ENCODE peak calls at places on chromosomes 13 and 19, in seven cellular contexts. L is fibroblast of the aortic adventitia, F is MM.1S, M is left ventricle myocardium inferior, Y is epithelial cell of esophagus, D is nephron progenitor cell, G is bronchial epithelial cell. H is an unnamed sample.

GRCh38 chr19:16782719-16783118 is 46.5 kb upstream of the SIN3B start:
- DNase-seq in L (no peak), F (no peak), M (no peak), Y (no peak), D (no peak), G (no peak), H (no peak)

GRCh38 chr13:31042501-31043165 is 110.2 kb downstream of the TEX26 start:
- DNase-seq in L (no peak), F (no peak), M (no peak), Y (no peak), D (no peak), G (no peak), H (peak)

GRCh38 chr13:112700291-112701060 is 10.6 kb downstream of the ATP11A start:
- DNase-seq in L (no peak), F (no peak), M (no peak), Y (no peak), D (no peak), G (no peak), H (no peak)

GRCh38 chr19:50046649-50047503 is 21.1 kb downstream of the ZNF473 start:
- DNase-seq in L (peak), F (no peak), M (peak), Y (no peak), D (peak), G (no peak), H (peak)

GRCh38 chr13:99991013-99991805 is 9.6 kb downstream of the ZIC2 start:
- DNase-seq in L (no peak), F (no peak), M (no peak), Y (no peak), D (peak), G (no peak), H (peak)

GRCh38 chr13:51557875-51558604 is 26.2 kb upstream of the WDFY2 start:
- DNase-seq in L (peak), F (no peak), M (no peak), Y (peak), D (no peak), G (peak), H (no peak)

GRCh38 chr19:7450243-7451223 is 38.3 kb downstream of the PEX11G start:
- DNase-seq in L (peak), F (peak), M (no peak), Y (peak), D (no peak), G (peak), H (no peak)

GRCh38 chr13:30159446-30159839 is 147.9 kb downstream of the KATNAL1 start:
- DNase-seq in L (peak), F (no peak), M (no peak), Y (peak), D (no peak), G (peak), H (no peak)

GRCh38 chr13:25249001-25249543 is 38.2 kb downstream of the MTMR6 start:
- DNase-seq in L (peak), F (no peak), M (no peak), Y (peak), D (no peak), G (peak), H (no peak)

GRCh38 chr19:15159251-15159650 is 41.5 kb downstream of the NOTCH3 start:
- DNase-seq in L (no peak), F (peak), M (no peak), Y (no peak), D (no peak), G (no peak), H (no peak)

DNA sequence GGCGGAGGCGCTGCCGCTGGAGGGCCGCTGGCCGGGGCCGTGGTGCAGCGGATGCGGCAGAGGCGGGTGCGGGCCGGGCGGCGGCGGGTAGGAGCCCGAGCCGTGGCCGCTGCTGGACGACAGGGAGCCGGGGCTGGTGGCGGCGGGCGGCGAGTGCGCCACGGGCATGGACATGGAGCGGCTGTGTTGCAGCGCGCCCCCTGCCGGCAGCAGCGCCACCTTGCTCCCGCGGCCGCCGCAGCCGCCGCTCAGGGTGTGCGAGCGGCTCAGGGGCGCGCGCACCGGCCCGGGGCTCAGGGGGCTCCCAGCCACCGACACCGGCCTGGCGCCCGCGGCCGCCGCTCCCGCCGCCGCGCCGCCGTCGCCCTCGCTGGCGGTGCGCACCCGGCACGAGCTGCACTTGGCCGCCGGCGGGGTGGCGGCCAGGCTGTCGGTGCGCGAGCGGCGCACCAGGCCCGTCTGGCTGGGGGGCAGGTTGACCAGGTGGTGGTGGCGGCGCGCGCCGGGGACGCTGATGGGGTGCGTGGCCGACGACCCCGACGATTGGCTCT is 1.7 kb downstream of the IRS2 start:
- DNase-seq in L (peak), F (no peak), M (peak), Y (peak), D (peak), G (no peak), H (peak)
- TF ChIP-seq CTCF in L (peak), F (no peak), M (peak), Y (peak), D (no peak), G (peak), H (peak)

GRCh38 chr19:6213696-6214585 is 65.8 kb downstream of the MLLT1 start:
- DNase-seq in L (no peak), F (no peak), M (no peak), Y (no peak), D (no peak), G (no peak), H (no peak)
- TF ChIP-seq CTCF in L (no peak), F (no peak), M (no peak), Y (no peak), D (no peak), G (no peak), H (no peak)

GRCh38 chr13:33080962-33081655 is 64.9 kb downstream of the KL start:
- DNase-seq in L (peak), F (no peak), M (no peak), Y (peak), D (no peak), G (peak), H (no peak)

GRCh38 chr13:33079960-33080359 is 63.7 kb downstream of the KL start:
- DNase-seq in L (no peak), F (no peak), M (no peak), Y (no peak), D (no peak), G (no peak), H (no peak)

GRCh38 chr13:33076451-33076992 is 60.3 kb downstream of the KL start:
- DNase-seq in L (no peak), F (no peak), M (no peak), Y (no peak), D (no peak), G (no peak), H (no peak)

GRCh38 chr13:33075996-33076395 is 59.8 kb downstream of the KL start:
- DNase-seq in L (no peak), F (no peak), M (no peak), Y (no peak), D (no peak), G (no peak), H (no peak)

DNA sequence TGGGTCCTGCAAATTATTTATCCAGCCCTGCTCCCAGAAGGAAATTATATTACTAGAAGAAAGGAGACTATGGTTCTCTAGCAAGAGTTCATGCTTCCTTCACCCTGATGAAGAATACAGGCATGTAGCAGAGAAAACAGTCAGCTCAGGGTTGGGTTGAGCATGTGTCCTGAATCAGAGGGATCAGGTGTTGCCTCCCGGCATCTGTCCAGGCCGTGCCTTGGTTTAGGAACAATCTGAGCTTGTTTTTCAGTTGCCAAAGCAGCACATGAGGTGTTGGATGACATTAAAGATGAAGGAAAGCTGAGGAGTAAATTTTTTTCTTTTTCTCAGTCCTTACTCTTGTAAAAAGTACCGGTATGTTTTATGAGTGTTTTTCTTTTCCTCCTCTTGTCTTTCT is 62.0 kb downstream of the KL start:
- DNase-seq in L (no peak), F (no peak), M (no peak), Y (no peak), D (no peak), G (no peak), H (no peak)
- TF ChIP-seq CTCF in L (no peak), F (no peak), M (no peak), Y (no peak), D (no peak), G (no peak), H (no peak)

GRCh38 chr19:2808129-2808941 is 11.3 kb upstream of the ZNF554 start:
- DNase-seq in L (no peak), F (no peak), M (no peak), Y (no peak), D (no peak), G (no peak), H (no peak)

GRCh38 chr19:2806736-2807378 is 12.8 kb upstream of the ZNF554 start:
- DNase-seq in L (no peak), F (no peak), M (no peak), Y (no peak), D (no peak), G (no peak), H (no peak)

GRCh38 chr19:2805991-2806649 is 13.5 kb upstream of the ZNF554 start:
- DNase-seq in L (no peak), F (no peak), M (no peak), Y (no peak), D (no peak), G (no peak), H (no peak)

GRCh38 chr19:2809387-2810140 is 10.1 kb upstream of the ZNF554 start:
- DNase-seq in L (no peak), F (no peak), M (no peak), Y (no peak), D (no peak), G (no peak), H (no peak)

DNA sequence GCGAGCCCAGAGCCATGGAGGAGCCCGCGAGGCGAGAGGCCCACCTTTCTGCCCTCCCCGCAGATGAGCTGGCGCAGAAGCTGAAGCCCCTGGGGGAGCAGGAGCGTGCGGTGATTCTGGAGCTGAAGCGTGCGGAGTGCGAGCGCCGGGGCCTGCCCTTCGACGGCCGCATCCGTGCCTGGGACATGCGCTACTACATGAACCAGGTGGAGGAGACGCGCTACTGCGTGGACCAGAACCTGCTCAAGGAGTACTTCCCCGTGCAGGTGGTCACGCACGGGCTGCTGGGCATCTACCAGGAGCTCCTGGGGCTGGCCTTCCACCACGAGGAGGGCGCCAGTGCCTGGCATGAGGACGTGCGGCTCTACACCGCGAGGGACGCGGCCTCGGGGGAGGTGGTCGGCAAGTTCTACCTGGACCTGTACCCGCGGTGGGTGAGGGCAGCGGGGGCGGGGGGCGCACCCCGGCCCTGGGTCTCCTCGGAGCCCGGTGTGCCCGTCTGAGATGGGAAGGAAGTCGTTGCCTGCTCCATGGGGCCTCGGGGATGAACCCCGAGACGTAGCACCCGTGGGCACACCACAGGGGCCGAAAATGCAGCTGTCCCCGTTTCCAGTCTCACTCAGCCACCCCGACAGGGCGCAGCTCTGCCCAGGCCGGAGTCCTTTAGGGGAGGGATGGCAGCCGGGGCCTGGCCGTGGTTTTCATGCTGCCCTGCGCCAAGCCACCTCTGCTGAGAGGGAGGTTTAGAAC is 12.1 kb upstream of the ZNF554 start:
- DNase-seq in L (no peak), F (no peak), M (no peak), Y (no peak), D (no peak), G (no peak), H (no peak)
- TF ChIP-seq CTCF in L (no peak), F (no peak), M (no peak), Y (no peak), D (no peak), G (no peak), H (no peak)

DNA sequence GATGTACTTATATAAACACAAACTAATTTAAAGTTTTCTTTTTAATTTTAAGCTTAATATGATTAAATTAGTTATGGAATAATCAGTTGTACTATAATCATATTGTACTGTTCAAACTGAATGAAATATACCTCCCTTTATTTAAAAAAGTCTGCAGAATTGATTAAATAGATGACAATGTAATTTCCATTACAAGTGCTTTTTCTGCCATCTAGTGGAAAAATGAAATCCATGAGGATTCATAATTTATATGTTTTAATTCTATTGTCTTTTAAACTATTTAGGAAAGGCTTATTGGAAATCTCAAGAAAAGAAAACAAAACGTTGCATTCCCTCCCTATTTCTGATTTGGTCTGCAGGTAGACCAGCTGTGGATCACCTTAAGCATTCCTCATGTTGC is 30.8 kb downstream of the MZT1 start:
- DNase-seq in L (peak), F (no peak), M (no peak), Y (peak), D (no peak), G (peak), H (no peak)
- TF ChIP-seq CTCF in L (peak), F (peak), M (peak), Y (peak), D (no peak), G (no peak), H (no peak)

DNA sequence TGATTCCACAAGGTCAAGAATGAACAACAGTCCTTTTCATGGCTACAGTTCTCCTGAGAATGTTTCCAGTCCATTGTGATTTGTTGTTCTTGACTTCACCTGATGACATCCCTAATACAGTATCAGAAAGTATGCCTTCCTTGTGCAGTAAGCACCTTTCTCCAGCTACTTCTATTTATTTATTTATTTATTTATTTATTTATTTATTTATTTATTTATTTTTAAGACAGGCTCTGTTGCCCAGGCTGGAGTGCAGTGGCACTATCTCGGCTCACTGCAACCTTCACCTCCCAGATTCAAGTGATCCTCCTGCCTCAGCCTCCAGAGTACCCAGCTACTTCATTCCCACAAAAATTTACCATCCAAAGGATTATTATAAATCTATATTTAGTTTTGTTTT is 6.6 kb upstream of the ZNF841 start:
- DNase-seq in L (no peak), F (no peak), M (no peak), Y (no peak), D (no peak), G (no peak), H (no peak)
- TF ChIP-seq CTCF in L (no peak), F (no peak), M (no peak), Y (no peak), D (no peak), G (no peak), H (no peak)

H was measured in glutamatergic neuron.